ENCODE peak calls at places on chromosomes 12 and 14, in ten cellular contexts. C is activated gamma-delta T cell treated with Interleukin-2 at 50 U/mL for 16 hours; E is iPS-NIHi11; J is GM04504; B is stimulated activated naive CD4-positive, alpha-beta T cell; L is upper lobe of left lung; W is GM23248; D is ureter; T is fibroblast of lung; R is NCI-H1417. Z is an unnamed sample.

GRCh38 chr12:76503957-76504356 is 55.6 kb downstream of the OSBPL8 start:
- DNase-seq in B (no peak), W (no peak), R (no peak), C (no peak), E (no peak), T (no peak), J (no peak), D (no peak), L (no peak), Z (no peak)

GRCh38 chr14:64841772-64842490 is 37.8 kb downstream of the SPTB start:
- DNase-seq in C (no peak), J (no peak), L (no peak), R (no peak), W (peak), D (no peak), T (no peak), B (no peak), E (no peak), Z (no peak)

GRCh38 chr14:77562681-77563080 is 53.8 kb downstream of the SPTLC2 start:
- DNase-seq in C (no peak), R (no peak), T (peak), E (no peak), J (no peak), B (no peak), L (no peak), D (no peak), W (peak), Z (no peak)

GRCh38 chr12:19994970-19995369 is 373.4 kb upstream of the PDE3A start:
- DNase-seq in B (no peak), D (no peak), R (no peak), E (no peak), J (no peak), C (no peak), T (peak), W (peak), L (no peak), Z (no peak)

GRCh38 chr14:65628664-65629063 is 216.1 kb downstream of the FUT8 start:
- DNase-seq in B (no peak), T (no peak), J (no peak), C (no peak), E (no peak), L (no peak), D (no peak), R (no peak), W (no peak), Z (no peak)

GRCh38 chr12:50927356-50927755 is 25.0 kb upstream of the HIGD1C start:
- DNase-seq in B (no peak), D (no peak), C (no peak), E (no peak), R (no peak), W (no peak), J (no peak), L (no peak), T (no peak), Z (no peak)

GRCh38 chr12:131371580-131372475 is 339.1 kb upstream of the SFSWAP start:
- DNase-seq in L (no peak), T (no peak), D (no peak), W (no peak), C (no peak), E (no peak), R (no peak), J (no peak), B (no peak), Z (no peak)

GRCh38 chr14:69711065-69711464 is 55.9 kb upstream of the SRSF5 start:
- DNase-seq in J (no peak), R (peak), B (no peak), L (peak), T (peak), E (no peak), D (no peak), W (no peak), C (no peak), Z (no peak)

GRCh38 chr14:101558739-101559240 is 2.5 kb upstream of the DIO3 start:
- DNase-seq in E (no peak), W (no peak), J (no peak), B (no peak), T (peak), C (no peak), L (no peak), D (no peak), R (no peak), Z (no peak)

GRCh38 chr12:16520328-16520727 is 85.6 kb downstream of the LMO3 start:
- DNase-seq in B (no peak), E (no peak), T (no peak), R (no peak), C (no peak), D (no peak), W (peak), J (no peak), L (no peak), Z (no peak)

GRCh38 chr12:108840605-108841328 is 16.6 kb downstream of the SSH1 start:
- DNase-seq in R (no peak), W (no peak), D (no peak), E (no peak), J (no peak), B (no peak), T (no peak), C (no peak), L (no peak), Z (no peak)

GRCh38 chr12:125340791-125341190 is 275.6 kb downstream of the AACS start:
- DNase-seq in J (peak), T (peak), C (no peak), E (no peak), D (no peak), B (no peak), L (no peak), R (no peak), W (peak), Z (peak)

GRCh38 chr14:52402812-52403526 is 88.9 kb downstream of the PTGER2 start:
- DNase-seq in J (no peak), D (no peak), L (no peak), W (peak), B (peak), E (no peak), R (no peak), C (no peak), T (peak), Z (no peak)

GRCh38 chr12:99911076-99911475 is 73.7 kb downstream of the ANKS1B start:
- DNase-seq in C (no peak), L (no peak), E (no peak), W (peak), B (no peak), J (peak), R (no peak), T (peak), D (peak), Z (peak)

GRCh38 chr12:99130808-99131538 is 485.9 kb downstream of the APAF1 start:
- DNase-seq in L (no peak), W (peak), B (no peak), J (no peak), E (no peak), D (no peak), C (no peak), T (peak), R (no peak), Z (no peak)

GRCh38 chr12:54352891-54353874 is 11.1 kb downstream of the GPR84 start:
- DNase-seq in R (peak), B (no peak), T (peak), J (no peak), L (no peak), D (no peak), C (no peak), W (peak), E (peak), Z (no peak)

GRCh38 chr14:65057704-65058103 is 44.6 kb downstream of the MAX start:
- DNase-seq in C (no peak), T (no peak), R (no peak), B (no peak), E (no peak), W (no peak), D (no peak), L (no peak), J (no peak), Z (no peak)